ENCODE peak calls at places on chromosome 3, in nine cellular contexts. L, Z, D, Q, O, J, Y, E and G are unnamed samples.

GRCh38 chr3:99365979-99366378 is 272.4 kb upstream of the COL8A1 start:
- DNase-seq in L (no peak), Z (no peak), D (peak; percentile 35), Q (no peak), O (no peak), J (no peak), Y (no peak), E (no peak), G (no peak)

GRCh38 chr3:119809249-119810017 is 27.5 kb downstream of the NR1I2 start:
- DNase-seq in L (no peak), Z (no peak), D (no peak), Q (no peak), O (no peak), J (no peak), Y (no peak), E (no peak), G (no peak)

GRCh38 chr3:124558898-124559649 is 171.2 kb upstream of the UMPS start:
- DNase-seq in L (peak; percentile 87), Z (peak; percentile 38), D (peak; percentile 97), Q (no peak), O (peak; percentile 82), J (peak; percentile 76), Y (no peak), E (peak; percentile 94), G (peak; percentile 86)

GRCh38 chr3:104514776-104515175 is 851.9 kb upstream of the ALCAM start:
- DNase-seq in L (no peak), Z (no peak), D (no peak), Q (no peak), O (no peak), J (no peak), Y (no peak), E (no peak), G (no peak)

GRCh38 chr3:127252446-127252845 is 35.4 kb downstream of the PRR20G start:
- DNase-seq in L (no peak), Z (no peak), D (no peak), Q (no peak), O (no peak), J (no peak), Y (no peak), E (peak; percentile 84), G (no peak)

GRCh38 chr3:110062711-110063110 is 725.4 kb upstream of the DPPA4 start:
- DNase-seq in L (no peak), Z (no peak), D (no peak), Q (no peak), O (no peak), J (no peak), Y (no peak), E (no peak), G (no peak)

GRCh38 chr3:149277338-149277813 is 55.7 kb upstream of the CP start:
- DNase-seq in L (peak; percentile 45), Z (no peak), D (peak; percentile 86), Q (no peak), O (peak; percentile 38), J (no peak), Y (peak; percentile 16), E (no peak), G (no peak)

GRCh38 chr3:61725851-61726333 is 164.5 kb downstream of the PTPRG start:
- DNase-seq in L (no peak), Z (no peak), D (peak; percentile 82), Q (no peak), O (peak; percentile 32), J (no peak), Y (no peak), E (no peak), G (no peak)

GRCh38 chr3:151788401-151788800 is 25.5 kb upstream of the AADAC start:
- DNase-seq in L (no peak), Z (no peak), D (no peak), Q (no peak), O (no peak), J (no peak), Y (no peak), E (no peak), G (no peak)

GRCh38 chr3:73235768-73236167 is 174.3 kb downstream of the EBLN2 start:
- DNase-seq in L (no peak), Z (no peak), D (no peak), Q (no peak), O (no peak), J (no peak), Y (no peak), E (peak; percentile 72), G (no peak)

GRCh38 chr3:101072299-101072698 is 79.1 kb upstream of the ABI3BP start:
- DNase-seq in L (peak; percentile 19), Z (no peak), D (peak; percentile 28), Q (no peak), O (peak; percentile 16), J (no peak), Y (no peak), E (no peak), G (no peak)

GRCh38 chr3:147397911-147398809 is 8.2 kb downstream of the ZIC4 start:
- DNase-seq in L (no peak), Z (peak; percentile 68), D (no peak), Q (no peak), O (no peak), J (no peak), Y (no peak), E (no peak), G (no peak)
- H3K27me3 ChIP-seq in L (peaks cover 63% of the 10 kb centered on the region), Z (peaks cover 57% of the 10 kb centered on the region), D (peaks cover 13% of the 10 kb centered on the region), Q (peaks cover 17% of the 10 kb centered on the region), O (peaks cover 100% of the 10 kb centered on the region), J (peaks cover 48% of the 10 kb centered on the region), Y (no peaks in the 10 kb centered on the region), E (peaks cover 62% of the 10 kb centered on the region), G (peaks cover 14% of the 10 kb centered on the region)

DNA sequence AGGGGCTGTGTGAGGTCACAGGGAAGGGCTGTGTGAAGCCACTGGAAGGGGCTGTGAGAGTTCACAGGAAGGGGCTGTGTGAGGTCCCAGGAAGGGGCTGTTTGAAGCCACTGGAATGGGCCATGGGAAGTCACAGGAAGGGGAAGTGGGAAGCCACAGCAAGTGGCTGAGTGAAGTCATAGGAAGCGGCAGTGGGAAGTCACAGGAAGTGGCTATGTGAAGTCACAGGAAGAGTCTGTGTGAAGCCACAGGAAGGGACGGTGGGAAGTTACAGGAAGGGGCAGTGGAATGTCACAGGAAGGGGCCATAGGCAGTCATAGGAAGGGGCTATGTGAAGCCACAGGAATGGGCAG is 37.4 kb downstream of the GASK1A start:
- DNase-seq in L (no peak), Z (no peak), D (no peak), Q (no peak), O (no peak), J (no peak), Y (no peak), E (no peak), G (no peak)
- H3K9me3 ChIP-seq in L (no peaks in the 10 kb centered on the region), Z (no peaks in the 10 kb centered on the region), D (peaks cover 11% of the 10 kb centered on the region), Q (peaks cover 35% of the 10 kb centered on the region), O (no peaks in the 10 kb centered on the region), J (no peaks in the 10 kb centered on the region), Y (no peaks in the 10 kb centered on the region), E (no peaks in the 10 kb centered on the region), G (no peaks in the 10 kb centered on the region)

GRCh38 chr3:69166446-69166845 is 44.1 kb upstream of the LMOD3 start:
- DNase-seq in L (no peak), Z (no peak), D (no peak), Q (no peak), O (no peak), J (no peak), Y (no peak), E (no peak), G (no peak)
- H3K27me3 ChIP-seq in L (no peaks in the 10 kb centered on the region), Z (no peaks in the 10 kb centered on the region), D (no peaks in the 10 kb centered on the region), Q (no peaks in the 10 kb centered on the region), O (no peaks in the 10 kb centered on the region), J (no peaks in the 10 kb centered on the region), Y (no peaks in the 10 kb centered on the region), E (no peaks in the 10 kb centered on the region), G (no peaks in the 10 kb centered on the region)

GRCh38 chr3:108297636-108298035 is 1.3 kb downstream of the HHLA2 start:
- DNase-seq in L (no peak), Z (no peak), D (no peak), Q (no peak), O (peak; percentile 50), J (peak; percentile 92), Y (no peak), E (no peak), G (no peak)

GRCh38 chr3:108296239-108296638 is at the start of gene HHLA2:
- DNase-seq in L (peak; percentile 56), Z (no peak), D (no peak), Q (no peak), O (peak; percentile 76), J (peak; percentile 40), Y (no peak), E (no peak), G (no peak)

GRCh38 chr3:108292465-108292864 is 3.9 kb upstream of the HHLA2 start:
- DNase-seq in L (no peak), Z (no peak), D (no peak), Q (no peak), O (no peak), J (no peak), Y (no peak), E (no peak), G (no peak)

GRCh38 chr3:108292905-108293328 is 3.4 kb upstream of the HHLA2 start:
- DNase-seq in L (no peak), Z (no peak), D (no peak), Q (no peak), O (no peak), J (no peak), Y (peak; percentile 76), E (no peak), G (no peak)

DNA sequence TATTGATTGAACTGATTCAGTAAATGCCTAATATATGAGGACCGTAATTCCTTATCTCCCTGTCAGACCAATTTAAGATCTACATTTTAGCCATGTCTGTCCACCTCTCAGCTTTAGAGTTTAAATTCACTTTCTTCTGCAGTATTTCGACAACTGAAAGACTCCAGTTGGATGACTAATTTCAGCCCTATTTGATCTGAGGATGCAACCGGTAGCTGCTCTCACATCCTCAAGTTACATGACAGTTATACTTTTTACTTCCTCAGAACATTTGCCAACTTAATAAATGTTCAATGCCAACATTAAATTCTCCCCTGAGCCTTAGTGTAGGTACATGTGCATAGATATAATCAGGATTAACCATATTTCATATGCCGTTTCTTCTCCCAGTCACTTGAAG is 2.5 kb upstream of the HHLA2 start:
- DNase-seq in L (no peak), Z (no peak), D (no peak), Q (no peak), O (no peak), J (no peak), Y (peak; percentile 44), E (no peak), G (no peak)
- H3K9me3 ChIP-seq in L (no peaks in the 10 kb centered on the region), Z (no peaks in the 10 kb centered on the region), D (no peaks in the 10 kb centered on the region), Q (no peaks in the 10 kb centered on the region), O (no peaks in the 10 kb centered on the region), J (no peaks in the 10 kb centered on the region), Y (no peaks in the 10 kb centered on the region), E (no peaks in the 10 kb centered on the region), G (no peaks in the 10 kb centered on the region)